ENCODE peak calls at places on chromosomes 5 and 9, in nine cellular contexts. One of them, this sample, is unnamed.

GRCh38 chr5:998975-999501 is 9.6 kb upstream of the NKD2 start:
- DNase-seq in cardiac muscle cell: no peak
- DNase-seq in NCI-H2171 treated with DMSO at 0.1 percent for 48 hours: no peak
- DNase-seq in SW 1271: no peak
- DNase-seq in AG20443: no peak
- DNase-seq in mucosa of descending colon: peak
- DNase-seq in retina: no peak
- DNase-seq in cardiac fibroblast: no peak
- DNase-seq in activated CD4-positive, alpha-beta T cell treated with anti-CD3 and anti-CD28 coated beads for 36 hours: no peak
- DNase-seq in this sample: no peak

GRCh38 chr5:43623048-43623447 is 20.1 kb downstream of the NNT start:
- DNase-seq in mucosa of descending colon: no peak
- DNase-seq in cardiac fibroblast: no peak
- DNase-seq in AG20443: no peak
- DNase-seq in cardiac muscle cell: no peak
- DNase-seq in activated CD4-positive, alpha-beta T cell treated with anti-CD3 and anti-CD28 coated beads for 36 hours: no peak
- DNase-seq in retina: no peak
- DNase-seq in SW 1271: no peak
- DNase-seq in NCI-H2171 treated with DMSO at 0.1 percent for 48 hours: no peak
- DNase-seq in this sample: no peak

GRCh38 chr5:145470382-145470979 is 364.7 kb downstream of the PRELID2 start:
- DNase-seq in SW 1271: no peak
- DNase-seq in cardiac fibroblast: no peak
- DNase-seq in NCI-H2171 treated with DMSO at 0.1 percent for 48 hours: no peak
- DNase-seq in retina: peak
- DNase-seq in activated CD4-positive, alpha-beta T cell treated with anti-CD3 and anti-CD28 coated beads for 36 hours: no peak
- DNase-seq in AG20443: no peak
- DNase-seq in cardiac muscle cell: no peak
- DNase-seq in mucosa of descending colon: no peak
- DNase-seq in this sample: no peak

GRCh38 chr5:76622973-76623596 is at the start of gene F2RL2:
- DNase-seq in mucosa of descending colon: no peak
- DNase-seq in activated CD4-positive, alpha-beta T cell treated with anti-CD3 and anti-CD28 coated beads for 36 hours: no peak
- DNase-seq in cardiac fibroblast: peak
- DNase-seq in cardiac muscle cell: peak
- DNase-seq in retina: peak
- DNase-seq in SW 1271: no peak
- DNase-seq in NCI-H2171 treated with DMSO at 0.1 percent for 48 hours: no peak
- DNase-seq in AG20443: peak
- DNase-seq in this sample: no peak

GRCh38 chr5:108650997-108651396 is 96.7 kb upstream of the FER start:
- DNase-seq in retina: no peak
- DNase-seq in SW 1271: no peak
- DNase-seq in NCI-H2171 treated with DMSO at 0.1 percent for 48 hours: no peak
- DNase-seq in activated CD4-positive, alpha-beta T cell treated with anti-CD3 and anti-CD28 coated beads for 36 hours: no peak
- DNase-seq in cardiac fibroblast: no peak
- DNase-seq in AG20443: peak
- DNase-seq in cardiac muscle cell: no peak
- DNase-seq in mucosa of descending colon: no peak
- DNase-seq in this sample: no peak

GRCh38 chr5:168681556-168682183 is 102.5 kb upstream of the PANK3 start:
- DNase-seq in cardiac fibroblast: peak
- DNase-seq in mucosa of descending colon: no peak
- DNase-seq in cardiac muscle cell: peak
- DNase-seq in SW 1271: no peak
- DNase-seq in AG20443: peak
- DNase-seq in activated CD4-positive, alpha-beta T cell treated with anti-CD3 and anti-CD28 coated beads for 36 hours: peak
- DNase-seq in retina: no peak
- DNase-seq in NCI-H2171 treated with DMSO at 0.1 percent for 48 hours: no peak
- DNase-seq in this sample: no peak

GRCh38 chr5:73917433-73917832 is 291.4 kb downstream of the ARHGEF28 start:
- DNase-seq in retina: no peak
- DNase-seq in activated CD4-positive, alpha-beta T cell treated with anti-CD3 and anti-CD28 coated beads for 36 hours: no peak
- DNase-seq in NCI-H2171 treated with DMSO at 0.1 percent for 48 hours: peak
- DNase-seq in cardiac muscle cell: no peak
- DNase-seq in AG20443: no peak
- DNase-seq in SW 1271: no peak
- DNase-seq in mucosa of descending colon: no peak
- DNase-seq in cardiac fibroblast: peak
- DNase-seq in this sample: no peak

GRCh38 chr5:178126556-178126955 is 4.3 kb upstream of the RMND5B start:
- DNase-seq in SW 1271: no peak
- DNase-seq in cardiac muscle cell: no peak
- DNase-seq in mucosa of descending colon: no peak
- DNase-seq in cardiac fibroblast: no peak
- DNase-seq in retina: no peak
- DNase-seq in AG20443: no peak
- DNase-seq in activated CD4-positive, alpha-beta T cell treated with anti-CD3 and anti-CD28 coated beads for 36 hours: no peak
- DNase-seq in NCI-H2171 treated with DMSO at 0.1 percent for 48 hours: no peak
- DNase-seq in this sample: no peak

GRCh38 chr5:157548513-157549282 is 26.9 kb downstream of the ADAM19 start:
- DNase-seq in cardiac muscle cell: no peak
- DNase-seq in AG20443: peak
- DNase-seq in NCI-H2171 treated with DMSO at 0.1 percent for 48 hours: no peak
- DNase-seq in retina: no peak
- DNase-seq in mucosa of descending colon: no peak
- DNase-seq in SW 1271: no peak
- DNase-seq in cardiac fibroblast: peak
- DNase-seq in activated CD4-positive, alpha-beta T cell treated with anti-CD3 and anti-CD28 coated beads for 36 hours: no peak
- DNase-seq in this sample: no peak

GRCh38 chr5:144778546-144778945 is 607.9 kb downstream of the KCTD16 start:
- DNase-seq in NCI-H2171 treated with DMSO at 0.1 percent for 48 hours: no peak
- DNase-seq in cardiac muscle cell: no peak
- DNase-seq in SW 1271: no peak
- DNase-seq in AG20443: no peak
- DNase-seq in activated CD4-positive, alpha-beta T cell treated with anti-CD3 and anti-CD28 coated beads for 36 hours: no peak
- DNase-seq in cardiac fibroblast: no peak
- DNase-seq in retina: no peak
- DNase-seq in mucosa of descending colon: no peak
- DNase-seq in this sample: no peak

GRCh38 chr9:80951675-80952074 is 737.7 kb downstream of the TLE1 start:
- DNase-seq in retina: no peak
- DNase-seq in NCI-H2171 treated with DMSO at 0.1 percent for 48 hours: no peak
- DNase-seq in AG20443: no peak
- DNase-seq in SW 1271: no peak
- DNase-seq in mucosa of descending colon: no peak
- DNase-seq in cardiac fibroblast: no peak
- DNase-seq in activated CD4-positive, alpha-beta T cell treated with anti-CD3 and anti-CD28 coated beads for 36 hours: no peak
- DNase-seq in cardiac muscle cell: no peak
- DNase-seq in this sample: no peak

GRCh38 chr5:126031989-126032716 is 391.1 kb upstream of the GRAMD2B start:
- DNase-seq in AG20443: peak
- DNase-seq in activated CD4-positive, alpha-beta T cell treated with anti-CD3 and anti-CD28 coated beads for 36 hours: no peak
- DNase-seq in retina: no peak
- DNase-seq in NCI-H2171 treated with DMSO at 0.1 percent for 48 hours: no peak
- DNase-seq in cardiac fibroblast: peak
- DNase-seq in mucosa of descending colon: no peak
- DNase-seq in cardiac muscle cell: no peak
- DNase-seq in SW 1271: no peak
- DNase-seq in this sample: no peak

GRCh38 chr5:83509535-83509934 is 38.0 kb downstream of the VCAN start:
- DNase-seq in cardiac muscle cell: peak
- DNase-seq in NCI-H2171 treated with DMSO at 0.1 percent for 48 hours: no peak
- DNase-seq in activated CD4-positive, alpha-beta T cell treated with anti-CD3 and anti-CD28 coated beads for 36 hours: no peak
- DNase-seq in retina: no peak
- DNase-seq in cardiac fibroblast: peak
- DNase-seq in mucosa of descending colon: no peak
- DNase-seq in AG20443: peak
- DNase-seq in SW 1271: no peak
- DNase-seq in this sample: no peak

GRCh38 chr5:24642022-24642421 is 2.8 kb downstream of the CDH10 start:
- DNase-seq in activated CD4-positive, alpha-beta T cell treated with anti-CD3 and anti-CD28 coated beads for 36 hours: no peak
- DNase-seq in mucosa of descending colon: no peak
- DNase-seq in SW 1271: no peak
- DNase-seq in AG20443: peak
- DNase-seq in cardiac fibroblast: peak
- DNase-seq in NCI-H2171 treated with DMSO at 0.1 percent for 48 hours: peak
- DNase-seq in cardiac muscle cell: peak
- DNase-seq in retina: no peak
- DNase-seq in this sample: no peak

GRCh38 chr9:23779220-23779619 is 46.8 kb downstream of the ELAVL2 start:
- DNase-seq in AG20443: no peak
- DNase-seq in mucosa of descending colon: no peak
- DNase-seq in cardiac fibroblast: no peak
- DNase-seq in NCI-H2171 treated with DMSO at 0.1 percent for 48 hours: no peak
- DNase-seq in SW 1271: no peak
- DNase-seq in cardiac muscle cell: peak
- DNase-seq in activated CD4-positive, alpha-beta T cell treated with anti-CD3 and anti-CD28 coated beads for 36 hours: no peak
- DNase-seq in retina: no peak
- DNase-seq in this sample: no peak

GRCh38 chr9:70079364-70080103 is 35.9 kb downstream of the MAMDC2 start:
- DNase-seq in mucosa of descending colon: no peak
- DNase-seq in cardiac muscle cell: no peak
- DNase-seq in cardiac fibroblast: peak
- DNase-seq in activated CD4-positive, alpha-beta T cell treated with anti-CD3 and anti-CD28 coated beads for 36 hours: no peak
- DNase-seq in AG20443: peak
- DNase-seq in retina: peak
- DNase-seq in SW 1271: no peak
- DNase-seq in NCI-H2171 treated with DMSO at 0.1 percent for 48 hours: no peak
- DNase-seq in this sample: no peak

GRCh38 chr5:107121793-107122519 is 548.8 kb downstream of the EFNA5 start:
- DNase-seq in cardiac muscle cell: no peak
- DNase-seq in AG20443: no peak
- DNase-seq in NCI-H2171 treated with DMSO at 0.1 percent for 48 hours: no peak
- DNase-seq in retina: no peak
- DNase-seq in SW 1271: no peak
- DNase-seq in activated CD4-positive, alpha-beta T cell treated with anti-CD3 and anti-CD28 coated beads for 36 hours: no peak
- DNase-seq in cardiac fibroblast: peak
- DNase-seq in mucosa of descending colon: no peak
- DNase-seq in this sample: no peak

GRCh38 chr5:1792842-1793266 is 6.8 kb downstream of the MRPL36 start:
- DNase-seq in AG20443: no peak
- DNase-seq in retina: no peak
- DNase-seq in mucosa of descending colon: no peak
- DNase-seq in cardiac muscle cell: no peak
- DNase-seq in cardiac fibroblast: peak
- DNase-seq in NCI-H2171 treated with DMSO at 0.1 percent for 48 hours: no peak
- DNase-seq in activated CD4-positive, alpha-beta T cell treated with anti-CD3 and anti-CD28 coated beads for 36 hours: peak
- DNase-seq in SW 1271: no peak
- DNase-seq in this sample: peak

GRCh38 chr5:137750436-137750835 is 3.7 kb downstream of the HNRNPA0 start:
- DNase-seq in cardiac muscle cell: no peak
- DNase-seq in activated CD4-positive, alpha-beta T cell treated with anti-CD3 and anti-CD28 coated beads for 36 hours: no peak
- DNase-seq in SW 1271: no peak
- DNase-seq in cardiac fibroblast: no peak
- DNase-seq in retina: no peak
- DNase-seq in mucosa of descending colon: no peak
- DNase-seq in NCI-H2171 treated with DMSO at 0.1 percent for 48 hours: no peak
- DNase-seq in AG20443: no peak
- DNase-seq in this sample: no peak

GRCh38 chr5:125411163-125412050 is 665.0 kb upstream of the ZNF608 start:
- DNase-seq in activated CD4-positive, alpha-beta T cell treated with anti-CD3 and anti-CD28 coated beads for 36 hours: no peak
- DNase-seq in NCI-H2171 treated with DMSO at 0.1 percent for 48 hours: peak
- DNase-seq in cardiac fibroblast: peak
- DNase-seq in retina: peak
- DNase-seq in mucosa of descending colon: no peak
- DNase-seq in SW 1271: no peak
- DNase-seq in AG20443: peak
- DNase-seq in cardiac muscle cell: peak
- DNase-seq in this sample: no peak